ENCODE peak calls at places on chromosomes 7 and 10, in eight cellular contexts. D is thoracic aorta, Z is GM12878, E is left lung, I is cardiac fibroblast, R is HepG2, O is nephron progenitor cell, V is esophagus squamous epithelium. J is an unnamed sample.

GRCh38 chr7:144674550-144674949 is 161.3 kb downstream of the TPK1 start:
- DNase-seq in D (no peak), Z (no peak), E (no peak), I (no peak), R (no peak), O (no peak), V (no peak), J (no peak)

GRCh38 chr7:91327341-91327740 is 63.1 kb downstream of the FZD1 start:
- DNase-seq in D (no peak), Z (no peak), E (no peak), I (no peak), R (no peak), O (no peak), V (no peak), J (no peak)

GRCh38 chr7:155974186-155974897 is 162.1 kb upstream of the SHH start:
- DNase-seq in D (no peak), Z (no peak), E (peak; percentile 32), I (no peak), R (no peak), O (no peak), V (no peak), J (no peak)

GRCh38 chr10:107473221-107473620 is 308.7 kb upstream of the SORCS1 start:
- DNase-seq in D (no peak), Z (no peak), E (no peak), I (no peak), R (no peak), O (no peak), V (no peak), J (no peak)

GRCh38 chr10:43417950-43418768 is 9.2 kb upstream of the HNRNPF start:
- DNase-seq in D (no peak), Z (peak; percentile 78), E (no peak), I (no peak), R (peak; percentile 92), O (no peak), V (no peak), J (no peak)

GRCh38 chr7:19112290-19113000 is 5.0 kb downstream of the TWIST1 start:
- DNase-seq in D (no peak), Z (no peak), E (peak; percentile 63), I (peak; percentile 63), R (no peak), O (peak; percentile 44), V (no peak), J (no peak)

GRCh38 chr10:63921932-63922713 is 400.9 kb downstream of the REEP3 start:
- DNase-seq in D (no peak), Z (no peak), E (no peak), I (peak; percentile 6), R (no peak), O (no peak), V (no peak), J (no peak)

GRCh38 chr7:74061840-74062539 is 21.6 kb upstream of the LIMK1 start:
- DNase-seq in D (peak; percentile 70), Z (no peak), E (peak; percentile 88), I (peak; percentile 95), R (peak; percentile 78), O (no peak), V (peak; percentile 36), J (no peak)

GRCh38 chr10:125683063-125683462 is at the start of gene TEX36:
- DNase-seq in D (no peak), Z (no peak), E (no peak), I (no peak), R (no peak), O (no peak), V (no peak), J (no peak)

GRCh38 chr10:51369903-51370302 is 295.6 kb downstream of the PRKG1 start:
- DNase-seq in D (no peak), Z (no peak), E (no peak), I (peak; percentile 78), R (no peak), O (no peak), V (no peak), J (no peak)

GRCh38 chr10:63684257-63684936 is 163.2 kb downstream of the REEP3 start:
- DNase-seq in D (no peak), Z (no peak), E (no peak), I (no peak), R (no peak), O (no peak), V (no peak), J (no peak)

GRCh38 chr10:5589963-5590511 is 65.3 kb downstream of the CALML3 start:
- DNase-seq in D (no peak), Z (no peak), E (no peak), I (peak; percentile 29), R (no peak), O (no peak), V (no peak), J (no peak)

GRCh38 chr10:119320981-119321380 is 113.6 kb downstream of the GRK5 start:
- DNase-seq in D (no peak), Z (no peak), E (no peak), I (no peak), R (no peak), O (no peak), V (no peak), J (no peak)

GRCh38 chr10:76127984-76128589 is 696.7 kb downstream of the LRMDA start:
- DNase-seq in D (no peak), Z (no peak), E (peak; percentile 72), I (no peak), R (peak; percentile 54), O (no peak), V (no peak), J (no peak)

GRCh38 chr10:46546591-46547330 is 9.7 kb downstream of the GPRIN2 start:
- DNase-seq in D (peak; percentile 1), Z (no peak), E (peak; percentile 89), I (no peak), R (no peak), O (peak; percentile 4), V (no peak), J (no peak)

GRCh38 chr7:143384741-143385631 is 3.8 kb downstream of the ZYX start:
- DNase-seq in D (no peak), Z (no peak), E (no peak), I (peak; percentile 49), R (no peak), O (no peak), V (no peak), J (no peak)

GRCh38 chr7:87474533-87475358 is 734 bp downstream of the ABCB4 start:
- DNase-seq in D (no peak), Z (peak; percentile 96), E (no peak), I (peak; percentile 26), R (no peak), O (peak; percentile 20), V (no peak), J (peak; percentile 39)

GRCh38 chr7:24419070-24419469 is 135.1 kb downstream of the NPY start:
- DNase-seq in D (no peak), Z (no peak), E (no peak), I (peak; percentile 6), R (no peak), O (no peak), V (no peak), J (no peak)

GRCh38 chr10:113111900-113112853 is 162.1 kb downstream of the TCF7L2 start:
- DNase-seq in D (peak; percentile 34), Z (no peak), E (no peak), I (peak; percentile 72), R (peak; percentile 63), O (no peak), V (no peak), J (no peak)

GRCh38 chr7:1085266-1085665 is 2.6 kb upstream of the GPER1 start:
- DNase-seq in D (no peak), Z (no peak), E (no peak), I (no peak), R (no peak), O (no peak), V (no peak), J (no peak)
- TF ChIP-seq CTCF in D (no peak), Z (no peak), E (no peak), I (no peak), R (no peak), O (no peak), V (no peak), J (no peak)

GRCh38 chr10:60914676-60915075 is 29.3 kb downstream of the RHOBTB1 start:
- DNase-seq in D (no peak), Z (no peak), E (no peak), I (peak; percentile 83), R (no peak), O (no peak), V (no peak), J (no peak)
- TF ChIP-seq CTCF in D (no peak), Z (no peak), E (no peak), I (no peak), R (no peak), O (no peak), V (no peak), J (no peak)

DNA sequence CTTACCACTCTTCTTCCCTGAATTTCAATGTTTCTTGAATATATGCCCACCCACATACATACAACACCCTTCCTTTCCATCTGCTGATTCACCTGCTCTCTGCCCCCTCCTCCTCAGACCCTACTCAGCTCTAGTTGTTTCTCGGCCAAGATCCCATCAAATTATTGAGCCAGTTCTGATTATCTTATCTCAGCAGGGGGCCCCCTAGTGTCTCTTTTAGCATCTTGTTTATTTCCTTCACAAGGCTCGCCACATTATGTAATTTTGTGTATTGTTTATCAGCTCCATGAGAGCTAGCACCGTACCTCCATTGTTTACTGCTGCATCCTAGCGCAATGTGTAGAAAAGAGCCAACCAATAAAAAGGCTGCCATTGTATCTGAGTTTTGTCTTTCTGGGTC is 71.9 kb downstream of the FAM13C start:
- DNase-seq in D (no peak), Z (no peak), E (no peak), I (peak; percentile 12), R (peak; percentile 4), O (no peak), V (no peak), J (no peak)
- TF ChIP-seq CTCF in D (no peak), Z (peak; percentile 38), E (no peak), I (no peak), R (peak; percentile 21), O (no peak), V (no peak), J (no peak)

GRCh38 chr7:117873056-117873932 is at the start of gene CTTNBP2:
- DNase-seq in D (no peak), Z (no peak), E (peak; percentile 84), I (peak; percentile 18), R (no peak), O (peak; percentile 79), V (no peak), J (peak; percentile 51)

GRCh38 chr7:117871401-117871777 is 1.9 kb downstream of the CTTNBP2 start:
- DNase-seq in D (no peak), Z (no peak), E (no peak), I (no peak), R (no peak), O (no peak), V (no peak), J (no peak)

GRCh38 chr7:117871778-117872538 is 1.3 kb downstream of the CTTNBP2 start:
- DNase-seq in D (no peak), Z (no peak), E (no peak), I (no peak), R (no peak), O (peak; percentile 51), V (no peak), J (peak; percentile 7)

GRCh38 chr7:117873933-117874530 is 791 bp upstream of the CTTNBP2 start:
- DNase-seq in D (no peak), Z (no peak), E (no peak), I (no peak), R (no peak), O (no peak), V (no peak), J (no peak)

DNA sequence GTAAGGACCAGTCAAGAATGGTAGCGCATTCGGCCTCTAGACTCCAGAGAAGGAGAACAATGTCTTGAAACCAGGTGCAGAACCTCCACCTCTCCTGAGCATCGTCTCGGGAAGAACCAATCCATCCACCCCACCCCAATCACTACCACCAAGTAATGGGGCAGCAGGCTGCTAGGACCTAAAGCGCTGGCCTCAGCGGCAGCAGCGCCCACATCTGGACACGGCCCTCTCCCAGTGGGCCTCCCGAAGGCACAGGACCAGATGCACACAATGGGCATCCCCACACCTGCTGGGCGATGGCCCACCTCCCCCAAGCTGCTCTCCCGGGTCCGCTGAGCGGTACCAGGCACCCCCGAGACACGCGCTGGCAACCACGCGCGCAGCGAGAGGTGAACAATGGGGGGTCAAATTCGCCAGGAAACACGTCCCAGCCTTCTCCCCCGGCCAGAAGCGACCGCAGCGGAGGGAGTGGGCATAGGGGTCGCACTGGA is 631 bp downstream of the CTTNBP2 start:
- DNase-seq in D (no peak), Z (no peak), E (peak; percentile 71), I (no peak), R (no peak), O (no peak), V (no peak), J (peak; percentile 20)
- TF ChIP-seq CTCF in D (no peak), Z (no peak), E (no peak), I (no peak), R (no peak), O (no peak), V (no peak), J (no peak)

J was measured in neural crest cell.